ENCODE peak calls at places on chromosome 21, in four cellular contexts. Q is skeletal muscle cell, P is putamen, E is ecto neural progenitor cell. O is an unnamed sample.

GRCh38 chr21:19810779-19811178 is 1187.4 kb upstream of the NCAM2 start:
- DNase-seq in P (no peak), Q (no peak), E (no peak), O (no peak)

GRCh38 chr21:21159253-21159899 is 161.2 kb downstream of the NCAM2 start:
- DNase-seq in P (no peak), Q (no peak), E (no peak), O (no peak)

GRCh38 chr21:18249542-18250152 is 5.0 kb downstream of the CHODL start:
- DNase-seq in E (no peak), Q (no peak), P (no peak), O (no peak)

GRCh38 chr21:33300701-33301631 is 23.8 kb upstream of the IFNAR1 start:
- DNase-seq in E (no peak), P (peak), Q (no peak), O (peak)

GRCh38 chr21:35399706-35400105 is 350.6 kb upstream of the RUNX1 start:
- DNase-seq in Q (no peak), P (no peak), E (no peak), O (no peak)

GRCh38 chr21:46001821-46002681 is 20.5 kb downstream of the COL6A1 start:
- DNase-seq in Q (no peak), E (peak), P (no peak), O (no peak)

GRCh38 chr21:34812510-34813265 is 143.9 kb downstream of the CLIC6 start:
- DNase-seq in P (no peak), E (no peak), Q (peak), O (no peak)

GRCh38 chr21:17673261-17674020 is 60.7 kb upstream of the BTG3 start:
- DNase-seq in E (no peak), Q (no peak), P (no peak), O (no peak)

GRCh38 chr21:27715131-27715530 is 748.2 kb upstream of the ADAMTS5 start:
- DNase-seq in P (no peak), Q (no peak), E (no peak), O (peak)

GRCh38 chr21:37780991-37781983 is 135.0 kb downstream of the KCNJ6 start:
- DNase-seq in P (no peak), Q (no peak), E (no peak), O (no peak)

GRCh38 chr21:35652196-35652595 is 408.1 kb downstream of the SETD4 start:
- DNase-seq in Q (no peak), P (no peak), E (no peak), O (no peak)

GRCh38 chr21:37367758-37368535 is 1.4 kb downstream of the DYRK1A start:
- DNase-seq in P (peak), Q (no peak), E (peak), O (peak)

GRCh38 chr21:16302851-16303282 is 573.1 kb downstream of the USP25 start:
- DNase-seq in P (peak), Q (peak), E (no peak), O (peak)

O was measured in Ammon's horn.